ENCODE peak calls at places on chromosomes 1 and 21, in ten cellular contexts. Z is stomach; T is right lobe of liver; W is suprapubic skin; O is AG10803; G is GM12865; Y is left lung; H is CD4-positive, alpha-beta memory T cell; P is A549; R is CD8-positive, alpha-beta memory T cell. M is an unnamed sample.

GRCh38 chr1:46364612-46365011 is 24.0 kb downstream of the NSUN4 start:
- DNase-seq in Z (no peak), T (no peak), W (no peak), O (peak; percentile 72), G (no peak), Y (no peak), H (no peak), P (no peak), R (no peak), M (peak; percentile 21)

GRCh38 chr1:162131405-162132321 is 62.2 kb downstream of the NOS1AP start:
- DNase-seq in Z (no peak), T (no peak), W (no peak), O (no peak), G (no peak), Y (no peak), H (no peak), P (no peak), R (no peak), M (no peak)

GRCh38 chr1:87501738-87502137 is 173.1 kb downstream of the LMO4 start:
- DNase-seq in Z (no peak), T (no peak), W (no peak), O (no peak), G (no peak), Y (no peak), H (no peak), P (no peak), R (no peak), M (no peak)

GRCh38 chr1:184160236-184160635 is 108.7 kb downstream of the TSEN15 start:
- DNase-seq in Z (no peak), T (no peak), W (no peak), O (peak; percentile 69), G (peak; percentile 67), Y (no peak), H (no peak), P (no peak), R (no peak), M (peak; percentile 59)

GRCh38 chr1:17207046-17207445 is 2.1 kb downstream of the PADI1 start:
- DNase-seq in Z (peak; percentile 42), T (no peak), W (no peak), O (no peak), G (peak; percentile 78), Y (peak; percentile 72), H (no peak), P (no peak), R (no peak), M (no peak)

GRCh38 chr21:37245151-37245550 is 22.0 kb downstream of the VPS26C start:
- DNase-seq in Z (no peak), T (no peak), W (no peak), O (no peak), G (no peak), Y (no peak), H (no peak), P (no peak), R (no peak), M (no peak)

GRCh38 chr1:116191294-116191693 is 80.1 kb downstream of the MAB21L3 start:
- DNase-seq in Z (no peak), T (no peak), W (no peak), O (no peak), G (no peak), Y (no peak), H (no peak), P (no peak), R (no peak), M (no peak)

GRCh38 chr1:197801684-197802083 is 26.4 kb upstream of the DENND1B start:
- DNase-seq in Z (no peak), T (no peak), W (no peak), O (no peak), G (no peak), Y (no peak), H (no peak), P (no peak), R (no peak), M (no peak)

GRCh38 chr1:36705629-36706028 is 222.9 kb upstream of the CSF3R start:
- DNase-seq in Z (no peak), T (no peak), W (peak; percentile 58), O (no peak), G (no peak), Y (no peak), H (no peak), P (no peak), R (no peak), M (no peak)

GRCh38 chr1:25973610-25974355 is 24.1 kb downstream of the PAFAH2 start:
- DNase-seq in Z (no peak), T (no peak), W (no peak), O (peak; percentile 47), G (no peak), Y (no peak), H (no peak), P (no peak), R (no peak), M (no peak)

GRCh38 chr1:40878906-40879305 is 16.7 kb upstream of the CITED4 start:
- DNase-seq in Z (no peak), T (no peak), W (no peak), O (no peak), G (no peak), Y (no peak), H (no peak), P (no peak), R (no peak), M (no peak)

GRCh38 chr1:202046227-202046626 is 35.8 kb downstream of the ELF3 start:
- DNase-seq in Z (peak; percentile 97), T (peak; percentile 84), W (peak; percentile 81), O (no peak), G (no peak), Y (peak; percentile 84), H (no peak), P (no peak), R (no peak), M (no peak)

GRCh38 chr1:98210064-98210463 is 289.2 kb upstream of the DPYD start:
- DNase-seq in Z (no peak), T (no peak), W (no peak), O (peak; percentile 80), G (no peak), Y (no peak), H (no peak), P (peak; percentile 9), R (no peak), M (peak; percentile 67)

GRCh38 chr1:193498088-193498605 is 311.7 kb upstream of the B3GALT2 start:
- DNase-seq in Z (no peak), T (no peak), W (no peak), O (no peak), G (no peak), Y (no peak), H (no peak), P (no peak), R (no peak), M (no peak)

GRCh38 chr1:207787776-207788175 is 35.9 kb downstream of the CD46 start:
- DNase-seq in Z (no peak), T (no peak), W (no peak), O (no peak), G (no peak), Y (no peak), H (no peak), P (no peak), R (no peak), M (no peak)

GRCh38 chr21:16976132-16976666 is 536.6 kb upstream of the CXADR start:
- DNase-seq in Z (no peak), T (no peak), W (no peak), O (no peak), G (no peak), Y (no peak), H (no peak), P (no peak), R (no peak), M (no peak)

GRCh38 chr1:21262282-21263051 is 27.8 kb downstream of the ECE1 start:
- DNase-seq in Z (peak; percentile 65), T (peak; percentile 83), W (peak; percentile 88), O (peak; percentile 94), G (no peak), Y (no peak), H (no peak), P (peak; percentile 38), R (no peak), M (no peak)

GRCh38 chr1:66752000-66752592 is at the start of gene DYNLT5:
- DNase-seq in Z (peak; percentile 32), T (peak; percentile 72), W (peak; percentile 80), O (peak; percentile 64), G (no peak), Y (peak; percentile 67), H (no peak), P (no peak), R (no peak), M (no peak)
- H3K4me3 ChIP-seq in Z (peak within 1 kb of the TSS; percentile 39), T (peak within 1 kb of the TSS; percentile 55), W (peak within 1 kb of the TSS; percentile 41), O (peak within 1 kb of the TSS; percentile 59), G (no peak within 1 kb of the TSS), Y (peak within 1 kb of the TSS; percentile 25), H (no peak within 1 kb of the TSS), P (no peak within 1 kb of the TSS), R (no peak within 1 kb of the TSS), M (peak within 1 kb of the TSS; percentile 53)

GRCh38 chr1:20080441-20081330 is 10.7 kb downstream of the PLA2G5 start:
- DNase-seq in Z (no peak), T (no peak), W (no peak), O (no peak), G (peak; percentile 72), Y (no peak), H (no peak), P (no peak), R (no peak), M (no peak)

GRCh38 chr1:20078166-20078565 is 8.2 kb downstream of the PLA2G5 start:
- DNase-seq in Z (no peak), T (no peak), W (peak; percentile 23), O (no peak), G (peak; percentile 71), Y (no peak), H (no peak), P (no peak), R (no peak), M (no peak)

GRCh38 chr1:20079661-20080305 is 9.8 kb downstream of the PLA2G5 start:
- DNase-seq in Z (no peak), T (no peak), W (peak; percentile 45), O (no peak), G (no peak), Y (no peak), H (no peak), P (no peak), R (no peak), M (no peak)

GRCh38 chr1:20076695-20077461 is 6.9 kb downstream of the PLA2G5 start:
- DNase-seq in Z (no peak), T (no peak), W (peak; percentile 23), O (no peak), G (peak; percentile 50), Y (no peak), H (no peak), P (no peak), R (no peak), M (no peak)

GRCh38 chr1:20078711-20079110 is 8.7 kb downstream of the PLA2G5 start:
- DNase-seq in Z (no peak), T (no peak), W (peak; percentile 53), O (no peak), G (no peak), Y (no peak), H (no peak), P (no peak), R (no peak), M (no peak)
- H3K4me3 ChIP-seq in Z (no peak overlapping the region), T (no peak overlapping the region), W (no peak overlapping the region), O (no peak overlapping the region), G (no peak overlapping the region), Y (no peak overlapping the region), H (no peak overlapping the region), P (no peak overlapping the region), R (no peak overlapping the region), M (no peak overlapping the region)

GRCh38 chr1:3612123-3612522 is 815 bp upstream of the MEGF6 start:
- DNase-seq in Z (no peak), T (no peak), W (no peak), O (no peak), G (no peak), Y (no peak), H (no peak), P (no peak), R (no peak), M (no peak)
- H3K4me3 ChIP-seq in Z (no peak overlapping the region), T (no peak overlapping the region), W (peak overlapping the region; percentile 50), O (no peak overlapping the region), G (no peak overlapping the region), Y (no peak overlapping the region), H (no peak overlapping the region), P (peak overlapping the region; percentile 57), R (no peak overlapping the region), M (no peak overlapping the region)

GRCh38 chr1:105591681-105592080 is 1464.8 kb upstream of the PRMT6 start:
- DNase-seq in Z (no peak), T (no peak), W (no peak), O (no peak), G (no peak), Y (no peak), H (no peak), P (no peak), R (no peak), M (no peak)
- H3K4me3 ChIP-seq in Z (no peak overlapping the region), T (no peak overlapping the region), W (no peak overlapping the region), O (no peak overlapping the region), G (no peak overlapping the region), Y (no peak overlapping the region), H (no peak overlapping the region), P (no peak overlapping the region), R (no peak overlapping the region), M (no peak overlapping the region)